ENCODE peak calls at places on chromosomes 5 and 9, in five cellular contexts. One of them, this sample, is unnamed.

GRCh38 chr9:20611751-20612287 is 10.5 kb downstream of the MLLT3 start:
- DNase-seq in heart left ventricle: no peak
- DNase-seq in fibroblast of the aortic adventitia: peak
- DNase-seq in foreskin fibroblast: peak
- DNase-seq in GM23338: peak
- DNase-seq in this sample: no peak

GRCh38 chr5:2739360-2740050 is 12.0 kb downstream of the IRX2 start:
- DNase-seq in foreskin fibroblast: peak
- DNase-seq in GM23338: peak
- DNase-seq in fibroblast of the aortic adventitia: peak
- DNase-seq in heart left ventricle: peak
- DNase-seq in this sample: peak

GRCh38 chr5:33362915-33363314 is 77.8 kb upstream of the TARS1 start:
- DNase-seq in fibroblast of the aortic adventitia: peak
- DNase-seq in GM23338: peak
- DNase-seq in heart left ventricle: no peak
- DNase-seq in foreskin fibroblast: peak
- DNase-seq in this sample: no peak

GRCh38 chr9:127987103-127987614 is 6.4 kb upstream of the EEIG1 start:
- DNase-seq in GM23338: no peak
- DNase-seq in heart left ventricle: peak
- DNase-seq in fibroblast of the aortic adventitia: peak
- DNase-seq in foreskin fibroblast: no peak
- DNase-seq in this sample: no peak

GRCh38 chr5:133559960-133560359 is 52.4 kb downstream of the FSTL4 start:
- DNase-seq in foreskin fibroblast: no peak
- DNase-seq in fibroblast of the aortic adventitia: no peak
- DNase-seq in GM23338: no peak
- DNase-seq in heart left ventricle: no peak
- DNase-seq in this sample: no peak

GRCh38 chr9:34079181-34079580 is 30.5 kb upstream of the UBAP2 start:
- DNase-seq in GM23338: no peak
- DNase-seq in heart left ventricle: no peak
- DNase-seq in foreskin fibroblast: peak
- DNase-seq in fibroblast of the aortic adventitia: peak
- DNase-seq in this sample: no peak

GRCh38 chr5:2335727-2336515 is 415.6 kb downstream of the IRX2 start:
- DNase-seq in heart left ventricle: no peak
- DNase-seq in fibroblast of the aortic adventitia: no peak
- DNase-seq in GM23338: no peak
- DNase-seq in foreskin fibroblast: no peak
- DNase-seq in this sample: no peak

GRCh38 chr5:127924606-127925005 is 159.0 kb upstream of the SLC12A2 start:
- DNase-seq in heart left ventricle: no peak
- DNase-seq in foreskin fibroblast: no peak
- DNase-seq in fibroblast of the aortic adventitia: no peak
- DNase-seq in GM23338: no peak
- DNase-seq in this sample: no peak

GRCh38 chr5:54024466-54024865 is 285.9 kb downstream of the ARL15 start:
- DNase-seq in fibroblast of the aortic adventitia: peak
- DNase-seq in heart left ventricle: no peak
- DNase-seq in foreskin fibroblast: peak
- DNase-seq in GM23338: no peak
- DNase-seq in this sample: no peak

GRCh38 chr5:116466740-116467139 is 107.9 kb downstream of the SEMA6A start:
- DNase-seq in foreskin fibroblast: no peak
- DNase-seq in fibroblast of the aortic adventitia: no peak
- DNase-seq in GM23338: no peak
- DNase-seq in heart left ventricle: no peak
- DNase-seq in this sample: no peak

GRCh38 chr5:98341038-98341710 is 432.3 kb upstream of the RGMB start:
- DNase-seq in foreskin fibroblast: peak
- DNase-seq in heart left ventricle: no peak
- DNase-seq in fibroblast of the aortic adventitia: peak
- DNase-seq in GM23338: no peak
- DNase-seq in this sample: no peak

GRCh38 chr9:33354651-33355211 is 47.6 kb downstream of the AQP7 start:
- DNase-seq in heart left ventricle: no peak
- DNase-seq in fibroblast of the aortic adventitia: peak
- DNase-seq in GM23338: no peak
- DNase-seq in foreskin fibroblast: no peak
- DNase-seq in this sample: no peak

GRCh38 chr9:26945591-26945990 is 1.5 kb downstream of the PLAA start:
- DNase-seq in heart left ventricle: no peak
- DNase-seq in foreskin fibroblast: no peak
- DNase-seq in fibroblast of the aortic adventitia: no peak
- DNase-seq in GM23338: peak
- DNase-seq in this sample: no peak

GRCh38 chr5:110865400-110866094 is 126.7 kb downstream of the SLC25A46 start:
- DNase-seq in heart left ventricle: no peak
- DNase-seq in foreskin fibroblast: no peak
- DNase-seq in GM23338: peak
- DNase-seq in fibroblast of the aortic adventitia: peak
- DNase-seq in this sample: peak

GRCh38 chr5:16540421-16540820 is 74.8 kb upstream of the ZNF622 start:
- DNase-seq in foreskin fibroblast: peak
- DNase-seq in fibroblast of the aortic adventitia: peak
- DNase-seq in GM23338: no peak
- DNase-seq in heart left ventricle: no peak
- DNase-seq in this sample: no peak

GRCh38 chr9:21708225-21708624 is 94.2 kb upstream of the MTAP start:
- DNase-seq in GM23338: no peak
- DNase-seq in fibroblast of the aortic adventitia: no peak
- DNase-seq in heart left ventricle: no peak
- DNase-seq in foreskin fibroblast: no peak
- DNase-seq in this sample: no peak

GRCh38 chr5:15499528-15500325 is at the start of gene FBXL7:
- DNase-seq in foreskin fibroblast: peak
- DNase-seq in heart left ventricle: peak
- DNase-seq in fibroblast of the aortic adventitia: peak
- DNase-seq in GM23338: peak
- DNase-seq in this sample: peak

GRCh38 chr5:125870271-125870670 is 552.9 kb upstream of the GRAMD2B start:
- DNase-seq in foreskin fibroblast: peak
- DNase-seq in fibroblast of the aortic adventitia: peak
- DNase-seq in GM23338: peak
- DNase-seq in heart left ventricle: no peak
- DNase-seq in this sample: peak

GRCh38 chr5:125874057-125874456 is 549.2 kb upstream of the GRAMD2B start:
- DNase-seq in foreskin fibroblast: peak
- DNase-seq in heart left ventricle: no peak
- DNase-seq in GM23338: no peak
- DNase-seq in fibroblast of the aortic adventitia: no peak
- DNase-seq in this sample: no peak

GRCh38 chr5:125874717-125875116 is 548.5 kb upstream of the GRAMD2B start:
- DNase-seq in GM23338: peak
- DNase-seq in fibroblast of the aortic adventitia: no peak
- DNase-seq in heart left ventricle: no peak
- DNase-seq in foreskin fibroblast: no peak
- DNase-seq in this sample: peak
- H3K4me3 ChIP-seq in GM23338: no peak
- H3K4me3 ChIP-seq in fibroblast of the aortic adventitia: no peak
- H3K4me3 ChIP-seq in heart left ventricle: no peak
- H3K4me3 ChIP-seq in foreskin fibroblast: no peak
- H3K4me3 ChIP-seq in this sample: no peak

DNA sequence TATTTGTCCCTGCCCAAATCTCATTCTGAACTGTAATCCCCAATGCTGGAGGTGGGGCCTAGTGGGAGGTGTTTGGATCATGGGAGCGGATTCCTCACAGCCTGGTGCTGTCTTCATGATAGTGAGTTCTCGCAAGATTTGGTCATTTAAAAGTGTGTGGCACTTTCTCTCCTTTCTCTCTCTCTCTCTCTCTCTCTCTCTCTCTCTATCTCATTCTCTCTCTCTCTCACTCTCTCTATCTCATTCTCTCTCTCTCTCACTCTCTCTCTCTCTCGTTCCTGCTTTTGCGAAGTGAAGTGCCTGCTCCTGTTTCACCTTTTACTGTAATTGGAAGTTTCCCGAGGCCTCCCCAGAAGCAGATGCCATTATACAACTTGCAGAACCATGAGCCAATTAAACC is 207.3 kb upstream of the NR4A3 start:
- DNase-seq in foreskin fibroblast: no peak
- DNase-seq in fibroblast of the aortic adventitia: no peak
- DNase-seq in heart left ventricle: no peak
- DNase-seq in GM23338: no peak
- DNase-seq in this sample: no peak
- TF ChIP-seq CTCF in foreskin fibroblast: no peak
- TF ChIP-seq CTCF in fibroblast of the aortic adventitia: no peak
- TF ChIP-seq CTCF in heart left ventricle: no peak
- TF ChIP-seq CTCF in GM23338: no peak
- TF ChIP-seq CTCF in this sample: no peak

GRCh38 chr9:131405858-131406566 is 12.1 kb downstream of the PRRC2B start:
- DNase-seq in fibroblast of the aortic adventitia: no peak
- DNase-seq in foreskin fibroblast: no peak
- DNase-seq in heart left ventricle: no peak
- DNase-seq in GM23338: no peak
- DNase-seq in this sample: no peak

GRCh38 chr9:131404987-131405386 is 11.1 kb downstream of the PRRC2B start:
- DNase-seq in GM23338: no peak
- DNase-seq in foreskin fibroblast: no peak
- DNase-seq in fibroblast of the aortic adventitia: no peak
- DNase-seq in heart left ventricle: no peak
- DNase-seq in this sample: no peak

GRCh38 chr9:131404581-131404980 is 10.7 kb downstream of the PRRC2B start:
- DNase-seq in foreskin fibroblast: no peak
- DNase-seq in GM23338: no peak
- DNase-seq in fibroblast of the aortic adventitia: peak
- DNase-seq in heart left ventricle: no peak
- DNase-seq in this sample: no peak

GRCh38 chr9:131406567-131407436 is 12.9 kb downstream of the PRRC2B start:
- DNase-seq in GM23338: no peak
- DNase-seq in heart left ventricle: no peak
- DNase-seq in foreskin fibroblast: no peak
- DNase-seq in fibroblast of the aortic adventitia: peak
- DNase-seq in this sample: no peak

GRCh38 chr9:131405429-131405828 is 11.5 kb downstream of the PRRC2B start:
- DNase-seq in foreskin fibroblast: no peak
- DNase-seq in GM23338: peak
- DNase-seq in heart left ventricle: no peak
- DNase-seq in fibroblast of the aortic adventitia: peak
- DNase-seq in this sample: no peak
- H3K4me3 ChIP-seq in foreskin fibroblast: no peak
- H3K4me3 ChIP-seq in GM23338: peak
- H3K4me3 ChIP-seq in heart left ventricle: no peak
- H3K4me3 ChIP-seq in fibroblast of the aortic adventitia: peak
- H3K4me3 ChIP-seq in this sample: no peak

DNA sequence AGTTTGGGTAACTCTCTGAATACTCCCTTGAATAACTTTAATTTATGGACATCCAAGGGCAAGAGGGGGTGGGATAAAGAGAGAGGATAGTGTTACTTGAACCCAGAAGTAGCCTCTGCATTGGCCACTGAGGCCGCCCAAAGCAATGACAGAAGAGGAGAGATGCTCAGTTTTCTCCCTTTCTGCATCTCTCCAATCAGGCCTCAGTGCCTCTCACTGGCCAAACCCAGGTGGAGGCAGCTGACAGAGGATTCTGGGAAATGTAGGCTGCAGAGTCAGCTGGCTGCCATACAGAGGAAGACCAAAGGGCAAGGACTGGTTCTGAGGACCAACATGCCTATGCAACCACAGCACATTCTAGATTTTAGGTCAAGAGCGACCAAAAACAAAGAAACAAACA is 719.4 kb downstream of the MAT2B start:
- DNase-seq in GM23338: peak
- DNase-seq in fibroblast of the aortic adventitia: no peak
- DNase-seq in foreskin fibroblast: no peak
- DNase-seq in heart left ventricle: peak
- DNase-seq in this sample: no peak
- TF ChIP-seq CTCF in GM23338: no peak
- TF ChIP-seq CTCF in fibroblast of the aortic adventitia: no peak
- TF ChIP-seq CTCF in foreskin fibroblast: no peak
- TF ChIP-seq CTCF in heart left ventricle: no peak
- TF ChIP-seq CTCF in this sample: no peak

DNA sequence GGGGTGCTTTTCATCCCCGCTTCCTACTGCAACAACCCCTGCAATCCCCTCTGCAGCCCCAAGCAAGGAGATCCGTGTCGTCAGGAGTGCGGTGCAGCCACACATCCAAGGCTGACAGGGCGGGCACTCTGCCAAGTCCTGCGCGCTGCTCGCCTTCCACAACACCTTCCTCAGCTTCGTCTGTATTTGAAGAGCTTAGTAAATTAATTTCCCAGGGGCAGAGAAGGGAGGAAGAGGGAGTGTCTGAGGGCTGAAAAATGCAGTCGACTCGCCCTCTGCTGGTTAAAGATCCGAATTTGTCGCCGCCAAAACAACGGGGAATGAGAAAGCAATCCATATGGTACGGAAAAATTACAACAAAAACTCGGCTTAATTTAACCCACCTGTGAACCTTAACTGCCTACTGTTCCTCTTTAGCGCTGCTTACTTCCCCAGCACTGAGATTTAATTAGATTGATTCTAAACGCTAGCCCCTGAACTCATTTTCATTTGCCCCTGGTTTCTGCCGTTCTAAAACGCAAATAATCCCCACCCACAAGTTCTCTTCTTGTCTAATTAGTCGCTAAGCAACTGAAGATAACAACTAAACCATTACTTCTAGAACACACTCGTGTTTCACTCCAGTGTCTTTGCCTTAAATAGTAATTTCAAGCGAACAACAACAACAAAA is 10.9 kb upstream of the PCDHB1 start:
- DNase-seq in heart left ventricle: peak
- DNase-seq in GM23338: peak
- DNase-seq in foreskin fibroblast: no peak
- DNase-seq in fibroblast of the aortic adventitia: no peak
- DNase-seq in this sample: peak
- H3K4me3 ChIP-seq in heart left ventricle: peak
- H3K4me3 ChIP-seq in GM23338: peak
- H3K4me3 ChIP-seq in foreskin fibroblast: no peak
- H3K4me3 ChIP-seq in fibroblast of the aortic adventitia: no peak
- H3K4me3 ChIP-seq in this sample: peak

GRCh38 chr5:139543423-139543991 is 17.6 kb upstream of the UBE2D2 start:
- DNase-seq in heart left ventricle: peak
- DNase-seq in foreskin fibroblast: no peak
- DNase-seq in GM23338: peak
- DNase-seq in fibroblast of the aortic adventitia: no peak
- DNase-seq in this sample: no peak
- TF ChIP-seq CTCF in heart left ventricle: peak
- TF ChIP-seq CTCF in foreskin fibroblast: peak
- TF ChIP-seq CTCF in GM23338: peak
- TF ChIP-seq CTCF in fibroblast of the aortic adventitia: no peak
- TF ChIP-seq CTCF in this sample: no peak

DNA sequence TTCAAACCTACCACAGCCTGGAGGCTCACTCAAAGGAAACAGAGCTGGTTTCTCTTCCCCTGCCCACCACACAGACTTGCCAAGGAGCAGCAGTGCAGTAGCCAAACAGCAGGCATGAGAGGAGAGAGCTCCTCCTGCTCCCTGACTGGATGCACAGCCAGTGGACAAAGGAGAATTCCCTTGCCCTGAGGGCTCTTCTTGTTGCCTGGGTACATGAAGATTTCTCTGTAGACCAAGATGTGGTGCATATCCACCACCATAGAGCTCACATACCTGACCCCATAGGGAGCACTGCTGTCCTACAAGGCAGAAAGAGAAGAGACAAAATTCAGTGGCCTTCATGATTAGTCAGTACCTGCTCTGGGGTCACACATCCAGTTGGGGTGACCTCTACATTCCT is 56.3 kb upstream of the SPATA31E1 start:
- DNase-seq in foreskin fibroblast: no peak
- DNase-seq in heart left ventricle: no peak
- DNase-seq in fibroblast of the aortic adventitia: no peak
- DNase-seq in GM23338: no peak
- DNase-seq in this sample: no peak
- H3K4me3 ChIP-seq in foreskin fibroblast: no peak
- H3K4me3 ChIP-seq in heart left ventricle: no peak
- H3K4me3 ChIP-seq in fibroblast of the aortic adventitia: no peak
- H3K4me3 ChIP-seq in GM23338: no peak
- H3K4me3 ChIP-seq in this sample: no peak

GRCh38 chr9:107246259-107247254 is 36.5 kb upstream of the RAD23B start:
- DNase-seq in heart left ventricle: no peak
- DNase-seq in foreskin fibroblast: no peak
- DNase-seq in fibroblast of the aortic adventitia: no peak
- DNase-seq in GM23338: peak
- DNase-seq in this sample: peak
- TF ChIP-seq CTCF in heart left ventricle: no peak
- TF ChIP-seq CTCF in foreskin fibroblast: no peak
- TF ChIP-seq CTCF in fibroblast of the aortic adventitia: no peak
- TF ChIP-seq CTCF in GM23338: peak
- TF ChIP-seq CTCF in this sample: peak

This sample was measured in WERI-Rb-1.